ENCODE peak calls at places on chromosomes 3 and 15, in eight cellular contexts. C, U, R, L, Q, S, B and H are unnamed samples.

GRCh38 chr15:74790080-74790916 is 8.4 kb downstream of the CSK start:
- DNase-seq in Q (peak), B (no peak), U (no peak), C (peak), L (no peak), R (peak), S (peak), H (peak)

GRCh38 chr15:69612112-69612511 is 159.5 kb downstream of the RPLP1 start:
- DNase-seq in R (no peak), C (no peak), Q (no peak), L (no peak), S (no peak), B (no peak), U (no peak), H (no peak)

GRCh38 chr3:32238816-32239637 is 547 bp downstream of the CMTM8 start:
- DNase-seq in R (peak), S (peak), L (peak), U (peak), Q (peak), B (peak), C (peak), H (peak)

GRCh38 chr3:55702822-55703221 is 215.7 kb upstream of the WNT5A start:
- DNase-seq in U (no peak), S (no peak), C (no peak), B (no peak), R (no peak), Q (no peak), L (no peak), H (no peak)

GRCh38 chr15:68271854-68272471 is 5.6 kb upstream of the FEM1B start:
- DNase-seq in R (peak), U (no peak), Q (no peak), S (no peak), B (no peak), C (peak), L (no peak), H (no peak)

GRCh38 chr15:99296386-99296785 is 45.1 kb downstream of the LRRC28 start:
- DNase-seq in U (no peak), R (no peak), C (no peak), B (no peak), Q (no peak), L (no peak), S (no peak), H (no peak)

GRCh38 chr3:71309342-71309741 is 274.2 kb downstream of the FOXP1 start:
- DNase-seq in S (no peak), L (no peak), R (no peak), B (no peak), Q (peak), U (no peak), C (no peak), H (peak)

GRCh38 chr15:35885870-35886269 is 339.9 kb upstream of the DPH6 start:
- DNase-seq in R (no peak), S (no peak), L (no peak), Q (no peak), B (no peak), U (no peak), C (no peak), H (no peak)

GRCh38 chr3:13364602-13365271 is 55.4 kb downstream of the NUP210 start:
- DNase-seq in U (no peak), L (no peak), Q (no peak), C (no peak), B (no peak), S (no peak), R (no peak), H (no peak)

GRCh38 chr3:85427467-85427866 is 468.7 kb downstream of the CADM2 start:
- DNase-seq in B (no peak), C (no peak), U (no peak), S (no peak), L (no peak), Q (no peak), R (no peak), H (no peak)